ENCODE peak calls at places on chromosomes 6 and 20, in ten cellular contexts. Y, I, L, B, O, Q, H, E, J and X are unnamed samples.

GRCh38 chr20:9160760-9161159 is 91.9 kb downstream of the PLCB4 start:
- DNase-seq in H (no peak), Y (no peak), Q (no peak), B (no peak), L (no peak), O (no peak), E (no peak), J (no peak), I (peak; percentile 27), X (no peak)

GRCh38 chr6:119067091-119067490 is 11.4 kb downstream of the FAM184A start:
- DNase-seq in I (no peak), Y (no peak), E (no peak), O (no peak), H (no peak), B (no peak), J (no peak), L (no peak), Q (no peak), X (no peak)

GRCh38 chr20:19438488-19438887 is 226.0 kb downstream of the SLC24A3 start:
- DNase-seq in Q (no peak), O (no peak), E (no peak), B (no peak), J (no peak), L (no peak), Y (no peak), I (no peak), H (no peak), X (no peak)

GRCh38 chr20:403582-403957 is 4.5 kb upstream of the RBCK1 start:
- DNase-seq in H (no peak), O (no peak), Y (no peak), I (no peak), J (no peak), B (no peak), E (no peak), Q (no peak), L (no peak), X (no peak)

GRCh38 chr20:11935212-11935611 is 17.5 kb downstream of the BTBD3 start:
- DNase-seq in B (no peak), L (no peak), O (no peak), E (no peak), Y (no peak), J (no peak), H (no peak), I (no peak), Q (no peak), X (no peak)

GRCh38 chr6:19772891-19773290 is 64.3 kb upstream of the ID4 start:
- DNase-seq in L (no peak), O (no peak), Q (no peak), Y (no peak), I (no peak), E (no peak), J (no peak), B (peak; percentile 12), H (no peak), X (no peak)

GRCh38 chr20:59603176-59603575 is 1.2 kb upstream of the PHACTR3 start:
- DNase-seq in Y (no peak), J (no peak), E (peak; percentile 31), I (no peak), Q (no peak), O (no peak), L (no peak), B (no peak), H (no peak), X (no peak)

GRCh38 chr6:98764378-98764911 is 69.9 kb upstream of the POU3F2 start:
- DNase-seq in Y (no peak), B (no peak), O (no peak), J (no peak), L (no peak), Q (no peak), I (no peak), E (no peak), H (no peak), X (no peak)

GRCh38 chr6:151098166-151098565 is 141.6 kb upstream of the AKAP12 start:
- DNase-seq in B (no peak), O (no peak), Q (no peak), H (no peak), L (no peak), Y (no peak), I (peak; percentile 26), J (no peak), E (peak; percentile 18), X (no peak)

GRCh38 chr6:8435845-8436168 is 462 bp upstream of the SLC35B3 start:
- DNase-seq in J (no peak), L (no peak), Q (no peak), Y (no peak), O (no peak), H (no peak), B (no peak), E (no peak), I (no peak), X (no peak)

GRCh38 chr20:53631909-53632662 is 38.4 kb upstream of the ZNF217 start:
- DNase-seq in J (no peak), L (no peak), Y (no peak), E (peak; percentile 17), B (no peak), H (no peak), O (no peak), Q (no peak), I (no peak), X (no peak)